ENCODE peak calls at places on chromosomes 6 and 20, in nine cellular contexts. One of them, this sample, is unnamed.

GRCh38 chr6:53869964-53870363 is 75.2 kb downstream of the LRRC1 start:
- DNase-seq in fibroblast of villous mesenchyme: peak
- DNase-seq in HepG2: no peak
- DNase-seq in tibial artery: no peak
- DNase-seq in MCF 10A: no peak
- DNase-seq in IMR-90: no peak
- DNase-seq in neural crest cell: no peak
- DNase-seq in endothelial cell: no peak
- DNase-seq in GM10248: no peak
- DNase-seq in this sample: no peak

GRCh38 chr6:33072508-33073100 is 845 bp downstream of the HLA-DPA1 start:
- DNase-seq in GM10248: no peak
- DNase-seq in neural crest cell: no peak
- DNase-seq in HepG2: no peak
- DNase-seq in fibroblast of villous mesenchyme: no peak
- DNase-seq in IMR-90: no peak
- DNase-seq in tibial artery: no peak
- DNase-seq in endothelial cell: no peak
- DNase-seq in MCF 10A: no peak
- DNase-seq in this sample: no peak

GRCh38 chr6:105077592-105078463 is 102.0 kb downstream of the POPDC3 start:
- DNase-seq in neural crest cell: no peak
- DNase-seq in GM10248: peak
- DNase-seq in tibial artery: no peak
- DNase-seq in HepG2: peak
- DNase-seq in MCF 10A: peak
- DNase-seq in endothelial cell: no peak
- DNase-seq in fibroblast of villous mesenchyme: peak
- DNase-seq in IMR-90: peak
- DNase-seq in this sample: no peak

GRCh38 chr6:42147138-42147562 is 4.7 kb upstream of the C6orf132 start:
- DNase-seq in neural crest cell: no peak
- DNase-seq in IMR-90: no peak
- DNase-seq in endothelial cell: no peak
- DNase-seq in HepG2: no peak
- DNase-seq in tibial artery: no peak
- DNase-seq in MCF 10A: no peak
- DNase-seq in GM10248: no peak
- DNase-seq in fibroblast of villous mesenchyme: no peak
- DNase-seq in this sample: no peak

GRCh38 chr6:8494730-8495129 is 59.4 kb upstream of the SLC35B3 start:
- DNase-seq in tibial artery: no peak
- DNase-seq in fibroblast of villous mesenchyme: no peak
- DNase-seq in IMR-90: no peak
- DNase-seq in MCF 10A: no peak
- DNase-seq in endothelial cell: no peak
- DNase-seq in HepG2: no peak
- DNase-seq in neural crest cell: no peak
- DNase-seq in GM10248: no peak
- DNase-seq in this sample: no peak

GRCh38 chr20:33490023-33490933 is at the start of gene CBFA2T2:
- DNase-seq in IMR-90: peak
- DNase-seq in GM10248: no peak
- DNase-seq in fibroblast of villous mesenchyme: peak
- DNase-seq in HepG2: peak
- DNase-seq in neural crest cell: no peak
- DNase-seq in endothelial cell: no peak
- DNase-seq in MCF 10A: peak
- DNase-seq in tibial artery: peak
- DNase-seq in this sample: peak

GRCh38 chr6:149273318-149273717 is 44.2 kb upstream of the TAB2 start:
- DNase-seq in GM10248: no peak
- DNase-seq in HepG2: no peak
- DNase-seq in IMR-90: no peak
- DNase-seq in neural crest cell: no peak
- DNase-seq in tibial artery: no peak
- DNase-seq in MCF 10A: no peak
- DNase-seq in endothelial cell: no peak
- DNase-seq in fibroblast of villous mesenchyme: no peak
- DNase-seq in this sample: no peak

GRCh38 chr20:25346349-25346748 is 44.3 kb downstream of the ABHD12 start:
- DNase-seq in endothelial cell: no peak
- DNase-seq in neural crest cell: no peak
- DNase-seq in tibial artery: no peak
- DNase-seq in IMR-90: no peak
- DNase-seq in MCF 10A: no peak
- DNase-seq in GM10248: no peak
- DNase-seq in fibroblast of villous mesenchyme: no peak
- DNase-seq in HepG2: no peak
- DNase-seq in this sample: peak

GRCh38 chr6:90982051-90982450 is 395.2 kb upstream of the MAP3K7 start:
- DNase-seq in fibroblast of villous mesenchyme: no peak
- DNase-seq in tibial artery: no peak
- DNase-seq in endothelial cell: no peak
- DNase-seq in HepG2: no peak
- DNase-seq in neural crest cell: no peak
- DNase-seq in GM10248: no peak
- DNase-seq in MCF 10A: no peak
- DNase-seq in IMR-90: no peak
- DNase-seq in this sample: no peak
- TF ChIP-seq CTCF in fibroblast of villous mesenchyme: no peak
- TF ChIP-seq CTCF in tibial artery: no peak
- TF ChIP-seq CTCF in endothelial cell: no peak
- TF ChIP-seq CTCF in HepG2: no peak
- TF ChIP-seq CTCF in neural crest cell: no peak
- TF ChIP-seq CTCF in GM10248: no peak
- TF ChIP-seq CTCF in MCF 10A: no peak
- TF ChIP-seq CTCF in IMR-90: no peak
- TF ChIP-seq CTCF in this sample: no peak

GRCh38 chr20:62353289-62354030 is 13.7 kb downstream of the LAMA5 start:
- DNase-seq in MCF 10A: no peak
- DNase-seq in HepG2: peak
- DNase-seq in GM10248: no peak
- DNase-seq in fibroblast of villous mesenchyme: no peak
- DNase-seq in endothelial cell: no peak
- DNase-seq in neural crest cell: no peak
- DNase-seq in IMR-90: no peak
- DNase-seq in tibial artery: no peak
- DNase-seq in this sample: no peak

GRCh38 chr20:62354031-62354808 is 12.9 kb downstream of the LAMA5 start:
- DNase-seq in HepG2: no peak
- DNase-seq in IMR-90: no peak
- DNase-seq in endothelial cell: no peak
- DNase-seq in fibroblast of villous mesenchyme: no peak
- DNase-seq in neural crest cell: no peak
- DNase-seq in MCF 10A: no peak
- DNase-seq in tibial artery: no peak
- DNase-seq in GM10248: no peak
- DNase-seq in this sample: no peak

GRCh38 chr20:62351469-62352401 is 15.4 kb downstream of the LAMA5 start:
- DNase-seq in MCF 10A: no peak
- DNase-seq in endothelial cell: no peak
- DNase-seq in neural crest cell: no peak
- DNase-seq in HepG2: no peak
- DNase-seq in tibial artery: no peak
- DNase-seq in GM10248: no peak
- DNase-seq in fibroblast of villous mesenchyme: no peak
- DNase-seq in IMR-90: no peak
- DNase-seq in this sample: no peak

GRCh38 chr20:62350629-62351422 is 16.3 kb downstream of the LAMA5 start:
- DNase-seq in GM10248: no peak
- DNase-seq in neural crest cell: no peak
- DNase-seq in MCF 10A: peak
- DNase-seq in endothelial cell: no peak
- DNase-seq in HepG2: no peak
- DNase-seq in fibroblast of villous mesenchyme: no peak
- DNase-seq in IMR-90: no peak
- DNase-seq in tibial artery: no peak
- DNase-seq in this sample: no peak

GRCh38 chr20:62352402-62353288 is 14.5 kb downstream of the LAMA5 start:
- DNase-seq in tibial artery: peak
- DNase-seq in GM10248: no peak
- DNase-seq in IMR-90: no peak
- DNase-seq in MCF 10A: peak
- DNase-seq in HepG2: no peak
- DNase-seq in fibroblast of villous mesenchyme: no peak
- DNase-seq in endothelial cell: no peak
- DNase-seq in neural crest cell: no peak
- DNase-seq in this sample: no peak
- TF ChIP-seq CTCF in tibial artery: peak
- TF ChIP-seq CTCF in GM10248: no peak
- TF ChIP-seq CTCF in IMR-90: no peak
- TF ChIP-seq CTCF in MCF 10A: peak
- TF ChIP-seq CTCF in HepG2: no peak
- TF ChIP-seq CTCF in fibroblast of villous mesenchyme: no peak
- TF ChIP-seq CTCF in endothelial cell: no peak
- TF ChIP-seq CTCF in neural crest cell: no peak
- TF ChIP-seq CTCF in this sample: no peak

GRCh38 chr20:10686356-10687169 is 12.8 kb upstream of the JAG1 start:
- DNase-seq in tibial artery: no peak
- DNase-seq in HepG2: no peak
- DNase-seq in endothelial cell: no peak
- DNase-seq in MCF 10A: no peak
- DNase-seq in IMR-90: no peak
- DNase-seq in GM10248: no peak
- DNase-seq in fibroblast of villous mesenchyme: no peak
- DNase-seq in neural crest cell: no peak
- DNase-seq in this sample: no peak
- TF ChIP-seq CTCF in tibial artery: no peak
- TF ChIP-seq CTCF in HepG2: no peak
- TF ChIP-seq CTCF in endothelial cell: no peak
- TF ChIP-seq CTCF in MCF 10A: no peak
- TF ChIP-seq CTCF in IMR-90: no peak
- TF ChIP-seq CTCF in GM10248: no peak
- TF ChIP-seq CTCF in fibroblast of villous mesenchyme: no peak
- TF ChIP-seq CTCF in neural crest cell: no peak
- TF ChIP-seq CTCF in this sample: no peak

DNA sequence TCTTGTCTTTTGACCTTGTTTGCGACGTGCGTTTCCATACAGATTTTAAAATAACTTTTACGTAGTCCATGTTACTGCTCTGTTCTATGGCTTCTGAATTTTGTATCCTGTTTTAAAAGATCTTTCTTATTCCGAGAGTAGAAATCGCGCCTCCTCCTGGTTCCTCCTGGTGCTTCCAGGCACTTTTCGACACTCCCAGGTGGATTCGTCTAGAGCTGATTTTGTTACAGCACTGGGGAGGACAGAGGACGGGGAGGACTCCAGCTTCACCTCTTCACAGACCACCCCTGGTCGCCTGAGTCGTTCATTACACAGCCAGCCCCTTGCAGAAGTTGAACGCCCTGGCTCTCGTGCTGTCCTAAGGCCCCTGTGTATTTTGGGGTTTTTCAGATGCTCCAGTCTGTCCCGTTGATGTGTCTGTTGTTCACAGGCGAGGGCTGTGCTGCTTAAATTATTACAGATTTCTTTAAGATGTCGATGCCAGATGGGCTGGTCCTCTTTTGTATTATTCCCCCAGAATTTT is 30.4 kb downstream of the COL20A1 start:
- DNase-seq in GM10248: no peak
- DNase-seq in HepG2: no peak
- DNase-seq in neural crest cell: no peak
- DNase-seq in IMR-90: no peak
- DNase-seq in MCF 10A: no peak
- DNase-seq in endothelial cell: no peak
- DNase-seq in tibial artery: no peak
- DNase-seq in fibroblast of villous mesenchyme: no peak
- DNase-seq in this sample: no peak
- TF ChIP-seq CTCF in GM10248: no peak
- TF ChIP-seq CTCF in HepG2: peak
- TF ChIP-seq CTCF in neural crest cell: no peak
- TF ChIP-seq CTCF in IMR-90: peak
- TF ChIP-seq CTCF in MCF 10A: no peak
- TF ChIP-seq CTCF in endothelial cell: no peak
- TF ChIP-seq CTCF in tibial artery: no peak
- TF ChIP-seq CTCF in fibroblast of villous mesenchyme: no peak
- TF ChIP-seq CTCF in this sample: no peak

GRCh38 chr20:20406306-20406705 is 38.4 kb downstream of the INSM1 start:
- DNase-seq in tibial artery: no peak
- DNase-seq in MCF 10A: no peak
- DNase-seq in fibroblast of villous mesenchyme: no peak
- DNase-seq in HepG2: no peak
- DNase-seq in endothelial cell: no peak
- DNase-seq in neural crest cell: no peak
- DNase-seq in IMR-90: no peak
- DNase-seq in GM10248: no peak
- DNase-seq in this sample: no peak

GRCh38 chr20:20410678-20411077 is 42.8 kb downstream of the INSM1 start:
- DNase-seq in tibial artery: no peak
- DNase-seq in HepG2: no peak
- DNase-seq in fibroblast of villous mesenchyme: peak
- DNase-seq in neural crest cell: peak
- DNase-seq in MCF 10A: no peak
- DNase-seq in endothelial cell: peak
- DNase-seq in GM10248: no peak
- DNase-seq in IMR-90: no peak
- DNase-seq in this sample: no peak

GRCh38 chr20:20405619-20406018 is 37.7 kb downstream of the INSM1 start:
- DNase-seq in MCF 10A: no peak
- DNase-seq in fibroblast of villous mesenchyme: no peak
- DNase-seq in IMR-90: no peak
- DNase-seq in HepG2: no peak
- DNase-seq in endothelial cell: no peak
- DNase-seq in GM10248: no peak
- DNase-seq in neural crest cell: no peak
- DNase-seq in tibial artery: no peak
- DNase-seq in this sample: no peak

GRCh38 chr20:20409326-20409725 is 41.4 kb downstream of the INSM1 start:
- DNase-seq in tibial artery: no peak
- DNase-seq in IMR-90: no peak
- DNase-seq in neural crest cell: no peak
- DNase-seq in MCF 10A: no peak
- DNase-seq in HepG2: no peak
- DNase-seq in fibroblast of villous mesenchyme: no peak
- DNase-seq in endothelial cell: no peak
- DNase-seq in GM10248: no peak
- DNase-seq in this sample: no peak

GRCh38 chr20:20407891-20408805 is 40.2 kb downstream of the INSM1 start:
- DNase-seq in GM10248: no peak
- DNase-seq in IMR-90: peak
- DNase-seq in neural crest cell: no peak
- DNase-seq in endothelial cell: no peak
- DNase-seq in MCF 10A: peak
- DNase-seq in fibroblast of villous mesenchyme: peak
- DNase-seq in tibial artery: no peak
- DNase-seq in HepG2: peak
- DNase-seq in this sample: no peak
- TF ChIP-seq CTCF in GM10248: no peak
- TF ChIP-seq CTCF in IMR-90: peak
- TF ChIP-seq CTCF in neural crest cell: peak
- TF ChIP-seq CTCF in endothelial cell: peak
- TF ChIP-seq CTCF in MCF 10A: no peak
- TF ChIP-seq CTCF in fibroblast of villous mesenchyme: peak
- TF ChIP-seq CTCF in tibial artery: no peak
- TF ChIP-seq CTCF in HepG2: peak
- TF ChIP-seq CTCF in this sample: no peak